ENCODE peak calls at places on chromosomes 11 and 22, in eight cellular contexts. I is left cardiac atrium; Q is activated T-helper 17 cell treated with anti-CD3 and anti-CD28 coated beads, Interleukin-2, amount 50 U/mL, for 72 hours; V is Right ventricle myocardium superior; J is mucosa of descending colon; R is naive thymus-derived CD4-positive, alpha-beta T cell; K is HCT116; O is SK-N-SH treated with all-trans-retinoic acid at 6 μM for 48 hours. Y is an unnamed sample.
A peak's percentile ranks its signal among the peaks of the same experiment; 100 is the strongest.

GRCh38 chr11:71266114-71266833 is 13.9 kb upstream of the SHANK2 start:
- ATAC-seq in Q (no peak), R (no peak), J (peak; percentile 94), O (no peak), I (no peak), K (peak; percentile 30), V (no peak), Y (no peak)

GRCh38 chr11:5992604-5993251 is 5.9 kb upstream of the OR52L1 start:
- ATAC-seq in Q (no peak), O (peak; percentile 76), R (no peak), I (no peak), V (no peak), K (peak; percentile 82), J (peak; percentile 48), Y (no peak)

GRCh38 chr11:12109591-12110196 is 696 bp upstream of the MICAL2 start:
- ATAC-seq in I (peak; percentile 0), R (no peak), O (no peak), K (no peak), J (peak; percentile 29), Q (peak; percentile 52), V (no peak), Y (no peak)

GRCh38 chr22:45842141-45842831 is 134.7 kb downstream of the WNT7B start:
- ATAC-seq in R (no peak), Q (no peak), K (no peak), I (no peak), V (no peak), J (no peak), O (no peak), Y (no peak)

GRCh38 chr11:10742460-10743208 is 8.4 kb upstream of the CTR9 start:
- ATAC-seq in K (peak; percentile 75), V (no peak), Q (peak; percentile 99), R (peak; percentile 93), I (peak; percentile 37), J (peak; percentile 87), O (peak; percentile 91), Y (no peak)

GRCh38 chr11:48683226-48683720 is 194.7 kb downstream of the OR4A47 start:
- ATAC-seq in O (no peak), K (no peak), V (no peak), R (no peak), I (no peak), J (no peak), Q (no peak), Y (no peak)

GRCh38 chr11:134667505-134667904 is 255.5 kb upstream of the B3GAT1 start:
- ATAC-seq in V (no peak), I (no peak), Q (no peak), K (no peak), J (no peak), R (no peak), O (no peak), Y (no peak)

GRCh38 chr11:86360775-86361395 is 13.8 kb upstream of the CCDC81 start:
- ATAC-seq in I (no peak), R (no peak), J (no peak), V (no peak), O (peak; percentile 96), K (peak; percentile 71), Q (no peak), Y (no peak)

GRCh38 chr11:32427935-32428664 is 7.2 kb downstream of the WT1 start:
- ATAC-seq in I (no peak), K (no peak), J (no peak), V (no peak), O (no peak), R (no peak), Q (no peak), Y (no peak)

GRCh38 chr11:32312865-32313403 is 122.4 kb downstream of the WT1 start:
- ATAC-seq in Q (peak; percentile 83), K (peak; percentile 98), V (peak; percentile 74), O (peak; percentile 95), J (peak; percentile 71), I (peak; percentile 78), R (peak; percentile 81), Y (peak; percentile 48)

GRCh38 chr11:19403196-19403895 is 162.6 kb upstream of the E2F8 start:
- ATAC-seq in K (no peak), R (no peak), J (no peak), O (no peak), V (no peak), Q (no peak), I (no peak), Y (no peak)

GRCh38 chr11:15800121-15800800 is 556.1 kb downstream of the SOX6 start:
- ATAC-seq in J (peak; percentile 76), R (peak; percentile 76), Q (peak; percentile 69), V (peak; percentile 79), O (no peak), K (no peak), I (peak; percentile 83), Y (peak; percentile 69)

GRCh38 chr11:120335596-120335927 is 651 bp upstream of the ARHGEF12 start:
- ATAC-seq in J (peak; percentile 28), I (peak; percentile 14), R (peak; percentile 27), V (peak; percentile 25), K (peak; percentile 34), Q (peak; percentile 31), O (peak; percentile 5), Y (no peak)

GRCh38 chr11:112293614-112294013 is 33.0 kb upstream of the PLET1 start:
- ATAC-seq in O (no peak), K (no peak), J (peak; percentile 22), Q (no peak), V (peak; percentile 63), I (peak; percentile 41), R (no peak), Y (no peak)

GRCh38 chr11:34840736-34841386 is 75.3 kb downstream of the APIP start:
- ATAC-seq in I (peak; percentile 42), K (peak; percentile 94), O (peak; percentile 84), J (peak; percentile 97), V (peak; percentile 67), Q (peak; percentile 71), R (peak; percentile 87), Y (no peak)

GRCh38 chr11:85694385-85694980 is 8.5 kb upstream of the CCDC89 start:
- ATAC-seq in V (no peak), J (no peak), R (peak; percentile 70), I (no peak), O (peak; percentile 88), Q (no peak), K (peak; percentile 75), Y (no peak)